ENCODE peak calls at places on chromosomes 4 and X, in four cellular contexts. One of them, this sample, is unnamed.

GRCh38 chr4:77695769-77696168 is 90.1 kb downstream of the CXCL13 start:
- DNase-seq in HT1080: peak
- DNase-seq in BE2C: no peak
- DNase-seq in NCI-H1930: no peak
- DNase-seq in this sample: no peak

GRCh38 chr4:24394041-24394440 is 190.3 kb downstream of the DHX15 start:
- DNase-seq in HT1080: peak
- DNase-seq in BE2C: no peak
- DNase-seq in NCI-H1930: no peak
- DNase-seq in this sample: no peak

GRCh38 chr4:98558770-98559169 is 99.6 kb downstream of the TSPAN5 start:
- DNase-seq in HT1080: no peak
- DNase-seq in BE2C: no peak
- DNase-seq in NCI-H1930: no peak
- DNase-seq in this sample: no peak

GRCh38 chr4:108204518-108204917 is 35.8 kb upstream of the LEF1 start:
- DNase-seq in HT1080: peak
- DNase-seq in BE2C: no peak
- DNase-seq in NCI-H1930: no peak
- DNase-seq in this sample: no peak

GRCh38 chr4:83639849-83640493 is 104.1 kb downstream of the GPAT3 start:
- DNase-seq in HT1080: peak
- DNase-seq in BE2C: peak
- DNase-seq in NCI-H1930: peak
- DNase-seq in this sample: no peak

GRCh38 chr4:186032259-186032658 is 36.7 kb upstream of the TLR3 start:
- DNase-seq in HT1080: no peak
- DNase-seq in BE2C: no peak
- DNase-seq in NCI-H1930: no peak
- DNase-seq in this sample: no peak

GRCh38 chrX:40772290-40772689 is 36.9 kb upstream of the MED14 start:
- DNase-seq in HT1080: peak
- DNase-seq in BE2C: no peak
- DNase-seq in NCI-H1930: no peak
- DNase-seq in this sample: no peak

GRCh38 chrX:42708222-42708621 is 69.7 kb downstream of the PPP1R2C start:
- DNase-seq in HT1080: no peak
- DNase-seq in BE2C: no peak
- DNase-seq in NCI-H1930: no peak
- DNase-seq in this sample: no peak

GRCh38 chrX:8815460-8816065 is 14.4 kb upstream of the FAM9A start:
- DNase-seq in HT1080: peak
- DNase-seq in BE2C: peak
- DNase-seq in NCI-H1930: peak
- DNase-seq in this sample: no peak

GRCh38 chrX:109856974-109857373 is 123.9 kb upstream of the ACSL4 start:
- DNase-seq in HT1080: no peak
- DNase-seq in BE2C: no peak
- DNase-seq in NCI-H1930: no peak
- DNase-seq in this sample: no peak

GRCh38 chr4:94961420-94961819 is 203.7 kb downstream of the BMPR1B start:
- DNase-seq in HT1080: no peak
- DNase-seq in BE2C: no peak
- DNase-seq in NCI-H1930: no peak
- DNase-seq in this sample: no peak

GRCh38 chr4:29046716-29047115 is 1673.5 kb upstream of the PCDH7 start:
- DNase-seq in HT1080: peak
- DNase-seq in BE2C: no peak
- DNase-seq in NCI-H1930: no peak
- DNase-seq in this sample: no peak

GRCh38 chr4:27048350-27049100 is 187.9 kb downstream of the STIM2 start:
- DNase-seq in HT1080: peak
- DNase-seq in BE2C: no peak
- DNase-seq in NCI-H1930: peak
- DNase-seq in this sample: no peak

GRCh38 chr4:4356106-4357041 is 30.5 kb upstream of the NSG1 start:
- DNase-seq in HT1080: no peak
- DNase-seq in BE2C: no peak
- DNase-seq in NCI-H1930: no peak
- DNase-seq in this sample: no peak

GRCh38 chr4:83870551-83870950 is 334.6 kb downstream of the GPAT3 start:
- DNase-seq in HT1080: no peak
- DNase-seq in BE2C: no peak
- DNase-seq in NCI-H1930: no peak
- DNase-seq in this sample: no peak

GRCh38 chr4:3235581-3235980 is 13.4 kb upstream of the MSANTD1 start:
- DNase-seq in HT1080: no peak
- DNase-seq in BE2C: no peak
- DNase-seq in NCI-H1930: no peak
- DNase-seq in this sample: no peak

GRCh38 chrX:154505726-154506125 is 10.3 kb downstream of the FAM3A start:
- DNase-seq in HT1080: peak
- DNase-seq in BE2C: no peak
- DNase-seq in NCI-H1930: no peak
- DNase-seq in this sample: no peak

GRCh38 chrX:67544281-67544680 is 460 bp downstream of the AR start:
- DNase-seq in HT1080: no peak
- DNase-seq in BE2C: no peak
- DNase-seq in NCI-H1930: no peak
- DNase-seq in this sample: no peak

GRCh38 chr4:8201341-8201781 is 2.3 kb downstream of the SH3TC1 start:
- DNase-seq in HT1080: no peak
- DNase-seq in BE2C: peak
- DNase-seq in NCI-H1930: no peak
- DNase-seq in this sample: no peak

GRCh38 chrX:12548746-12549145 is 242.5 kb upstream of the PRPS2 start:
- DNase-seq in HT1080: no peak
- DNase-seq in BE2C: no peak
- DNase-seq in NCI-H1930: no peak
- DNase-seq in this sample: no peak

GRCh38 chrX:102155806-102156179 is at the start of gene BEX5:
- DNase-seq in HT1080: peak
- DNase-seq in BE2C: peak
- DNase-seq in NCI-H1930: peak
- DNase-seq in this sample: no peak